ENCODE peak calls at places on chromosome 22, in nine cellular contexts. D is PC-3, H is cardiac muscle cell, C is endothelial cell of umbilical vein, X is tibial nerve, R is transverse colon, Z is dorsolateral prefrontal cortex, T is A673, S is AG10803. U is an unnamed sample.

GRCh38 chr22:20271114-20271994 is 3.2 kb upstream of the RTN4R start:
- DNase-seq in D (no peak), H (no peak), C (no peak), X (no peak), R (no peak), Z (no peak), T (no peak), S (peak), U (no peak)

GRCh38 chr22:40334060-40334459 is 12.2 kb upstream of the ADSL start:
- DNase-seq in D (no peak), H (no peak), C (no peak), X (no peak), R (no peak), Z (no peak), T (no peak), S (no peak), U (no peak)

GRCh38 chr22:30400159-30400558 is 3.3 kb downstream of the SEC14L2 start:
- DNase-seq in D (no peak), H (no peak), C (no peak), X (no peak), R (no peak), Z (no peak), T (no peak), S (no peak), U (no peak)

GRCh38 chr22:20815477-20816050 is 41.7 kb downstream of the SERPIND1 start:
- DNase-seq in D (no peak), H (no peak), C (no peak), X (no peak), R (no peak), Z (no peak), T (no peak), S (no peak), U (no peak)

GRCh38 chr22:46355369-46355995 is 20.0 kb downstream of the TRMU start:
- DNase-seq in D (peak), H (peak), C (peak), X (peak), R (peak), Z (peak), T (peak), S (peak), U (peak)

GRCh38 chr22:29914165-29914564 is 31.2 kb downstream of the MTMR3 start:
- DNase-seq in D (peak), H (no peak), C (peak), X (no peak), R (no peak), Z (no peak), T (no peak), S (peak), U (no peak)

GRCh38 chr22:36327922-36328551 is 59.7 kb downstream of the MYH9 start:
- DNase-seq in D (no peak), H (peak), C (peak), X (no peak), R (no peak), Z (no peak), T (no peak), S (peak), U (no peak)

GRCh38 chr22:36546932-36547331 is 18.0 kb upstream of the EIF3D start:
- DNase-seq in D (peak), H (no peak), C (peak), X (no peak), R (no peak), Z (no peak), T (no peak), S (peak), U (no peak)

GRCh38 chr22:17818166-17818565 is 43.9 kb upstream of the BID start:
- DNase-seq in D (no peak), H (no peak), C (no peak), X (no peak), R (no peak), Z (no peak), T (no peak), S (no peak), U (no peak)

GRCh38 chr22:17634696-17635095 is 3.9 kb upstream of the BCL2L13 start:
- DNase-seq in D (no peak), H (no peak), C (no peak), X (no peak), R (no peak), Z (no peak), T (no peak), S (no peak), U (no peak)

GRCh38 chr22:31730344-31730711 is 19.6 kb downstream of the PRR14L start:
- DNase-seq in D (no peak), H (no peak), C (no peak), X (no peak), R (no peak), Z (no peak), T (no peak), S (no peak), U (no peak)
- TF ChIP-seq CTCF in D (peak), H (no peak), C (no peak), X (no peak), R (no peak), Z (no peak), T (peak), S (no peak), U (no peak)

GRCh38 chr22:44369241-44369652 is 56.5 kb upstream of the SHISAL1 start:
- DNase-seq in D (no peak), H (no peak), C (no peak), X (no peak), R (no peak), Z (no peak), T (no peak), S (no peak), U (no peak)
- TF ChIP-seq CTCF in D (peak), H (peak), C (no peak), X (no peak), R (no peak), Z (no peak), T (peak), S (no peak), U (no peak)

DNA sequence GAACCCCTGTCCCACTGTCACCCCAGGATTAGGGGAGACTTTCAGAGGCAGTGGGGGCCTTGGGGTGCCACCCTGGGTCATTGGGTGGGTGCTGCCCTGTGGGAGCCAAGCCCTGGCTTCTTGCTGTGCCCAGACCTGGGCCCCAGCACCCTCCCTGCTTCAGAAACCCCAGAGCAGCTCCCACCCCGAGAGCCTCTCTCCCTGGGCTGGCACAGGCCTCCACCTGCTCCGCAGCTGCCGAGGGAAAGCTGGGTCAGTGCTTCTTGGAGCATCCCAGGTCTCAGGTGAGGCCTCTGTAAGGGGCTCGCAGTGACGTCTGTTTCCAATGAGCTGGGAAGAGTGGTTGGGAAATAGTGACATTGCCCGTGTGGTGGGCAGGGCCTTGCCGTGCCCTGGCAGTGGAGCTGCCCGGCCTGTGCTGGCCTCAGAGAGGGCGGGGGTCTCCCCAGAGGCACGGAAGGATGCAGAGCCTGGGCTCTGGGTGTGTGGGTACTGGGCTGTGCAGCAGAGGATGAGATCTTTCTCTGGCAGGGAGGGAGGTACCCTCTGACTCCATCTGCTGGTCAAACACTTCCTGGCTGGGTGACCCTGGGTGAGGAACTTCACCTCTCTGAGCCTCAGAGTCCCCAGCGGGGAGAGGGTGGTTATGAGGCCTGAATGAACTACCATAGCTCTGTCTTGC is 23.0 kb downstream of the C22orf23 start:
- DNase-seq in D (peak), H (no peak), C (no peak), X (no peak), R (no peak), Z (no peak), T (no peak), S (peak), U (no peak)
- TF ChIP-seq CTCF in D (peak), H (peak), C (peak), X (peak), R (peak), Z (peak), T (no peak), S (peak), U (peak)

GRCh38 chr22:50271011-50271394 is 823 bp upstream of the MAPK11 start:
- DNase-seq in D (no peak), H (no peak), C (no peak), X (no peak), R (no peak), Z (no peak), T (no peak), S (no peak), U (no peak)

GRCh38 chr22:50270302-50271010 is at the start of gene MAPK11:
- DNase-seq in D (peak), H (peak), C (peak), X (peak), R (peak), Z (no peak), T (peak), S (peak), U (peak)

GRCh38 chr22:50269573-50270301 is 443 bp downstream of the MAPK11 start:
- DNase-seq in D (peak), H (peak), C (peak), X (no peak), R (no peak), Z (no peak), T (peak), S (peak), U (peak)

GRCh38 chr22:50272103-50272782 is 2.1 kb upstream of the MAPK11 start:
- DNase-seq in D (no peak), H (no peak), C (no peak), X (no peak), R (no peak), Z (no peak), T (no peak), S (peak), U (no peak)

DNA sequence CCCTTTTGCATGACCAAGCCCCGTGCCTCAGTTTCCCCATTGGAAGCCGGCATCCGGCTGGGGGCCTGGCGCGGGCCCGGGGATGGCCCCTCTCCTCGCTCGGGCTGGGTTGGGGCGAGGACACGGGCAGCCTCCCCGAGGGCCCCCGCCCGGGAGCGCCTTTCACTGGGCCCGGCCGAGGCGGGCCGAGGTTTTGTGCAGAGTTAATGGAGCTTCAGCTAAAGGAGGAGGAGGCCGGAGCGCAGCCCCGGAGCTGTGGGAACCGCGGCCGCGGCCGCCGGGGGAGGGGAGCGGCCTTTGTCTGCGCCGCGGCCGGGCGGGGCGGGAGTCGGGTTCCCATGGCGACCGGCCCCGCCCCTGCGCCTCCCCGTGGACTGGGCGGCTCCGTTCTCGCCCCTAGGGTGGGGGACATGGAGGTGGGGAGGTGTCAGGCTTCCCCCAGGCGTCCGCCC is 1.4 kb upstream of the MAPK11 start:
- DNase-seq in D (peak), H (peak), C (peak), X (no peak), R (peak), Z (peak), T (peak), S (peak), U (peak)
- TF ChIP-seq CTCF in D (no peak), H (no peak), C (peak), X (no peak), R (peak), Z (peak), T (peak), S (no peak), U (peak)

GRCh38 chr22:25083414-25084166 is 116.1 kb upstream of the CRYBB3 start:
- DNase-seq in D (no peak), H (no peak), C (no peak), X (peak), R (peak), Z (no peak), T (no peak), S (no peak), U (no peak)

GRCh38 chr22:25085156-25085555 is 114.5 kb upstream of the CRYBB3 start:
- DNase-seq in D (no peak), H (no peak), C (no peak), X (no peak), R (no peak), Z (no peak), T (no peak), S (no peak), U (no peak)

GRCh38 chr22:25084405-25085107 is 115.1 kb upstream of the CRYBB3 start:
- DNase-seq in D (no peak), H (no peak), C (no peak), X (no peak), R (no peak), Z (no peak), T (no peak), S (no peak), U (no peak)

GRCh38 chr22:25085930-25086901 is 113.4 kb upstream of the CRYBB3 start:
- DNase-seq in D (no peak), H (no peak), C (peak), X (peak), R (no peak), Z (no peak), T (peak), S (no peak), U (peak)

DNA sequence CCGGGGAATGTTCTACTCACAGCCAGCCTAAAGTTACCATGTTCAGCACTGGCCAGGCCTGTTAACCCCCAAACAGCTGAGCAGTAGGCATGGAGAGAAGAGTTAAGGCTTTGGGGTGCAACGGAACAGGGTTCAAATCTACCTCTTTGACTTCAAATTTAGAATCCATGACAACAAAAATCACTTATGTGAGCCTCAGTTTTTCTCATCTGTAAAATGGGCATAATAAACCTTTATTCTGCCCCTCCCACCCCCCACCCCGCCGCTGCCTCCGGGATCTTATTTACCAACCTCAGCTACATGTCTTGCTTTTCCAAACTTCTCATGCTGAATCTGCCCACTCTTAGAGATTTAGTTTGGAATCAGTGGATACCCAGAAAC is 112.8 kb upstream of the CRYBB3 start:
- DNase-seq in D (no peak), H (no peak), C (no peak), X (no peak), R (no peak), Z (no peak), T (no peak), S (no peak), U (no peak)
- TF ChIP-seq CTCF in D (no peak), H (no peak), C (no peak), X (no peak), R (no peak), Z (no peak), T (no peak), S (no peak), U (no peak)

DNA sequence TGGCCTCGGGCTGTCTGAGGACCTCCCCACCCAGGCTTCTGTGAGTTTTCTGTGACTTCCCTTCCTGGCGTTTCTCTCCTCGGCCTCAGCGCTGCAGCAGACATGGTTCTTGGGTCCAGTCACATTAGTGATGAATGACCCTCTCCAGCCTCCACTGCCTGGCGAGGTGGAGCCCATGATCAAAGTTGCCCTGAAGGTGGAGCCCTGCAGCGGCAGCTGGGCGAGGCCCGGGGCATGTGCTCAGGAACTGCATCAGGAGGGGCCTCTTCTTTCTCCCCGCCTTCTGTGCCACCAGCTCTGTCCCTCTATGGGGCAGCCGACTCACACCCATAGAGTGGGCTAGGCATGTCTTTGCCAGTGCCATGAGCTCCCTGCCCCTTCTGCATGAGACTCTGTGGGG is 1079.7 kb downstream of the TBC1D22A start:
- DNase-seq in D (no peak), H (no peak), C (no peak), X (no peak), R (no peak), Z (no peak), T (no peak), S (no peak), U (no peak)
- TF ChIP-seq CTCF in D (no peak), H (no peak), C (no peak), X (no peak), R (no peak), Z (no peak), T (no peak), S (no peak), U (no peak)

GRCh38 chr22:43823911-43824665 is 12.0 kb upstream of the EFCAB6 start:
- DNase-seq in D (no peak), H (no peak), C (no peak), X (no peak), R (no peak), Z (no peak), T (no peak), S (no peak), U (no peak)
- TF ChIP-seq CTCF in D (no peak), H (no peak), C (no peak), X (no peak), R (no peak), Z (no peak), T (no peak), S (no peak), U (no peak)

GRCh38 chr22:48186121-48186790 is 1423.8 kb downstream of the TBC1D22A start:
- DNase-seq in D (no peak), H (no peak), C (no peak), X (no peak), R (no peak), Z (no peak), T (no peak), S (no peak), U (no peak)

GRCh38 chr22:48185656-48186055 is 1423.2 kb downstream of the TBC1D22A start:
- DNase-seq in D (no peak), H (no peak), C (no peak), X (no peak), R (no peak), Z (no peak), T (no peak), S (no peak), U (no peak)

GRCh38 chr22:48185071-48185470 is 1422.6 kb downstream of the TBC1D22A start:
- DNase-seq in D (no peak), H (no peak), C (no peak), X (no peak), R (no peak), Z (no peak), T (no peak), S (no peak), U (no peak)

GRCh38 chr22:48188211-48188845 is 1425.9 kb downstream of the TBC1D22A start:
- DNase-seq in D (peak), H (no peak), C (no peak), X (no peak), R (no peak), Z (no peak), T (no peak), S (no peak), U (no peak)

GRCh38 chr22:48187272-48187855 is 1424.9 kb downstream of the TBC1D22A start:
- DNase-seq in D (no peak), H (peak), C (no peak), X (no peak), R (no peak), Z (no peak), T (no peak), S (no peak), U (no peak)
- TF ChIP-seq CTCF in D (no peak), H (no peak), C (no peak), X (no peak), R (no peak), Z (no peak), T (no peak), S (no peak), U (no peak)

DNA sequence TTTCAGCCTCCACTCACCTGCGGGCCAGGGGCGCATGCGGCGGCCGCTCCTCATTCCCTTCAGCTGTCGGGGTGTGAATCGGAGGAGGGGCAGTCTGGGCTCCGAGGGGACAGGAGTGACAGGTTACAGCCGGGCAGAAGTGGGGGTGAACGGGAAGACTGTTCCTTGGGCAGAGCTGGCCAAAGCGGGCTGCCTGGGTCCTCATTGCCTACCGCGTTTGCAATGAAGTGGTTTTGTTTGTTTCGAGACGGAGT is 729 bp downstream of the MEI1 start:
- DNase-seq in D (no peak), H (no peak), C (no peak), X (no peak), R (no peak), Z (no peak), T (no peak), S (no peak), U (no peak)
- TF ChIP-seq CTCF in D (no peak), H (no peak), C (no peak), X (no peak), R (no peak), Z (no peak), T (no peak), S (no peak), U (no peak)

GRCh38 chr22:43094085-43094484 is 4.9 kb upstream of the TTLL1 start:
- DNase-seq in D (peak), H (no peak), C (no peak), X (no peak), R (peak), Z (no peak), T (no peak), S (peak), U (no peak)

GRCh38 chr22:43088616-43088978 is 594 bp downstream of the TTLL1 start:
- DNase-seq in D (no peak), H (no peak), C (no peak), X (no peak), R (no peak), Z (no peak), T (no peak), S (no peak), U (no peak)

GRCh38 chr22:43092085-43092484 is 2.9 kb upstream of the TTLL1 start:
- DNase-seq in D (no peak), H (no peak), C (no peak), X (no peak), R (no peak), Z (no peak), T (no peak), S (no peak), U (no peak)

GRCh38 chr22:43088979-43089717 is at the start of gene TTLL1:
- DNase-seq in D (peak), H (peak), C (peak), X (peak), R (peak), Z (peak), T (peak), S (peak), U (peak)

GRCh38 chr22:43090130-43090789 is 1.1 kb upstream of the TTLL1 start:
- DNase-seq in D (peak), H (no peak), C (peak), X (no peak), R (peak), Z (no peak), T (peak), S (peak), U (peak)
- TF ChIP-seq CTCF in D (peak), H (peak), C (peak), X (peak), R (peak), Z (peak), T (peak), S (peak), U (peak)